ENCODE peak calls at places on chromosome 6, in seven cellular contexts. X is T-cell; Z is uterus; M is glomerular endothelial cell; R is CD8-positive, alpha-beta memory T cell; B is epithelial cell of esophagus; G is NCI-H2029. S is an unnamed sample.

GRCh38 chr6:106334646-106335448 is 9.3 kb upstream of the ATG5 start:
- DNase-seq in X (peak; percentile 52), Z (peak; percentile 33), M (no peak), R (peak; percentile 37), B (peak; percentile 72), G (peak; percentile 73), S (peak; percentile 39)

GRCh38 chr6:74410630-74411029 is 714.6 kb downstream of the CD109 start:
- DNase-seq in X (no peak), Z (no peak), M (no peak), R (no peak), B (no peak), G (no peak), S (no peak)

GRCh38 chr6:124973780-124974179 is 11.5 kb downstream of the RNF217 start:
- DNase-seq in X (no peak), Z (no peak), M (no peak), R (no peak), B (no peak), G (no peak), S (no peak)

GRCh38 chr6:14818422-14818884 is 427.4 kb upstream of the JARID2 start:
- DNase-seq in X (no peak), Z (no peak), M (no peak), R (no peak), B (no peak), G (peak; percentile 20), S (peak; percentile 80)

GRCh38 chr6:141808662-141809061 is 324.1 kb upstream of the GJE1 start:
- DNase-seq in X (no peak), Z (no peak), M (no peak), R (no peak), B (no peak), G (no peak), S (no peak)

GRCh38 chr6:143745160-143746133 is 67.7 kb downstream of the PHACTR2 start:
- DNase-seq in X (no peak), Z (peak; percentile 42), M (peak; percentile 47), R (no peak), B (peak; percentile 26), G (no peak), S (peak; percentile 59)

GRCh38 chr6:30061766-30062458 is 847 bp downstream of the POLR1H start:
- DNase-seq in X (peak; percentile 45), Z (peak; percentile 16), M (no peak), R (peak; percentile 44), B (peak; percentile 36), G (no peak), S (no peak)

GRCh38 chr6:69090132-69090531 is 455.1 kb downstream of the ADGRB3 start:
- DNase-seq in X (no peak), Z (no peak), M (no peak), R (no peak), B (peak; percentile 4), G (no peak), S (no peak)

GRCh38 chr6:131782764-131783163 is 25.1 kb upstream of the ENPP1 start:
- DNase-seq in X (no peak), Z (no peak), M (no peak), R (no peak), B (peak; percentile 36), G (no peak), S (no peak)

GRCh38 chr6:105014448-105014847 is 57.5 kb downstream of the LIN28B start:
- DNase-seq in X (no peak), Z (no peak), M (no peak), R (no peak), B (no peak), G (no peak), S (no peak)

GRCh38 chr6:110662468-110663211 is 152.6 kb downstream of the CDK19 start:
- DNase-seq in X (no peak), Z (no peak), M (no peak), R (no peak), B (no peak), G (no peak), S (no peak)

GRCh38 chr6:75334266-75335040 is 49.9 kb upstream of the TMEM30A start:
- DNase-seq in X (no peak), Z (peak; percentile 42), M (peak; percentile 83), R (no peak), B (peak; percentile 82), G (no peak), S (no peak)

GRCh38 chr6:14282326-14282725 is 164.8 kb downstream of the CD83 start:
- DNase-seq in X (no peak), Z (no peak), M (no peak), R (no peak), B (no peak), G (no peak), S (no peak)

GRCh38 chr6:56649782-56650181 is 7.1 kb upstream of the DST start:
- DNase-seq in X (no peak), Z (no peak), M (no peak), R (no peak), B (peak; percentile 64), G (no peak), S (no peak)

GRCh38 chr6:158285321-158285960 is 26.8 kb upstream of the TULP4 start:
- DNase-seq in X (no peak), Z (no peak), M (no peak), R (no peak), B (peak; percentile 16), G (no peak), S (no peak)

GRCh38 chr6:123945386-123945785 is 141.7 kb downstream of the NKAIN2 start:
- DNase-seq in X (no peak), Z (no peak), M (no peak), R (no peak), B (no peak), G (no peak), S (no peak)

GRCh38 chr6:90940812-90941481 is 354.1 kb upstream of the MAP3K7 start:
- DNase-seq in X (no peak), Z (no peak), M (peak; percentile 20), R (no peak), B (peak; percentile 78), G (peak; percentile 76), S (no peak)

GRCh38 chr6:36772401-36772800 is 66.8 kb downstream of the CPNE5 start:
- DNase-seq in X (no peak), Z (no peak), M (no peak), R (no peak), B (no peak), G (no peak), S (no peak)

GRCh38 chr6:116190550-116190949 is 63.3 kb downstream of the TSPYL4 start:
- DNase-seq in X (no peak), Z (no peak), M (no peak), R (no peak), B (no peak), G (no peak), S (no peak)

GRCh38 chr6:100839419-100839818 is 41.7 kb downstream of the ASCC3 start:
- DNase-seq in X (no peak), Z (no peak), M (no peak), R (no peak), B (no peak), G (no peak), S (no peak)

GRCh38 chr6:54617730-54618129 is 228.8 kb upstream of the FAM83B start:
- DNase-seq in X (no peak), Z (no peak), M (peak; percentile 25), R (no peak), B (peak; percentile 46), G (no peak), S (no peak)

GRCh38 chr6:64217721-64218603 is 582.4 kb downstream of the PHF3 start:
- DNase-seq in X (no peak), Z (no peak), M (no peak), R (no peak), B (peak; percentile 7), G (no peak), S (no peak)

GRCh38 chr6:75484535-75484934 is 9.1 kb downstream of the FILIP1 start:
- DNase-seq in X (no peak), Z (no peak), M (no peak), R (no peak), B (no peak), G (no peak), S (no peak)

GRCh38 chr6:13914346-13914745 is 10.4 kb upstream of the RNF182 start:
- DNase-seq in X (no peak), Z (no peak), M (no peak), R (no peak), B (no peak), G (no peak), S (no peak)